ENCODE peak calls at places on chromosomes 16 and 17, in seven cellular contexts. H is AG04450, D is MM.1S, C is suprapubic skin, M is BJ, V is heart right ventricle, E is cardiac muscle cell. N is an unnamed sample.

GRCh38 chr16:700684-701584 is 4.7 kb downstream of the FBXL16 start:
- DNase-seq in H (no peak), D (no peak), C (no peak), M (no peak), V (no peak), E (no peak), N (no peak)

GRCh38 chr17:61833536-61834203 is 29.7 kb downstream of the BRIP1 start:
- DNase-seq in H (no peak), D (no peak), C (no peak), M (peak; percentile 59), V (no peak), E (peak; percentile 73), N (peak; percentile 60)

GRCh38 chr16:48586083-48586482 is 23.9 kb downstream of the N4BP1 start:
- DNase-seq in H (no peak), D (no peak), C (no peak), M (no peak), V (no peak), E (no peak), N (no peak)

GRCh38 chr17:41060052-41060604 is at the start of gene KRTAP2-3:
- DNase-seq in H (peak; percentile 87), D (no peak), C (no peak), M (peak; percentile 89), V (no peak), E (peak; percentile 52), N (peak; percentile 66)

GRCh38 chr17:29844339-29845048 is 85.5 kb downstream of the SSH2 start:
- DNase-seq in H (no peak), D (no peak), C (no peak), M (no peak), V (peak; percentile 37), E (peak; percentile 76), N (peak; percentile 70)

GRCh38 chr17:2894782-2895181 is 98.5 kb downstream of the RAP1GAP2 start:
- DNase-seq in H (no peak), D (no peak), C (no peak), M (no peak), V (no peak), E (no peak), N (no peak)

GRCh38 chr17:63452979-63453551 is 7.0 kb upstream of the CYB561 start:
- DNase-seq in H (no peak), D (no peak), C (no peak), M (no peak), V (no peak), E (no peak), N (no peak)

GRCh38 chr17:42023524-42024349 is 3.8 kb downstream of the NKIRAS2 start:
- DNase-seq in H (no peak), D (no peak), C (no peak), M (no peak), V (no peak), E (peak; percentile 54), N (peak; percentile 20)

GRCh38 chr17:4594406-4595349 is 10.3 kb downstream of the SMTNL2 start:
- DNase-seq in H (no peak), D (peak; percentile 50), C (peak; percentile 63), M (no peak), V (no peak), E (no peak), N (no peak)

GRCh38 chr17:29760279-29760721 is 137.6 kb upstream of the CORO6 start:
- DNase-seq in H (no peak), D (peak; percentile 78), C (no peak), M (no peak), V (no peak), E (peak; percentile 47), N (peak; percentile 41)

DNA sequence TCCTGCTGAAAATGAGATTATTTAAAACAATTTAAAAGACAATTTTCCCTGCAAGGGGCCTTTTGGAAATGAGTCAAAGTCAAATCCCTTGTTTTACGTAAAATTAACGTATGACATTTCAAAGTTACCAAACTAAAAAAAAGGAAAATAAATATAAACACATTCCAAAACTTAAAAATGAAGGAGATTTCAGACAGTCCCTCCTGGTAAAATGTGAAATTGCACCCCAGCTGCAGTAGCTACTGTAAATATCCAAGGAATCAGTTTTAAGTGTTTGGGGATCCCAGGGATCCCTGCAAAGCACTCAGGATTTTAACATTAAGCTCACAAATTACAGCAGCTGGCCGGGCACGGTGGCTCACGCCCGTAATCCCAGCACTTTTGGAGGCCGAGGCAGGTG is 63.3 kb downstream of the NXN start:
- DNase-seq in H (no peak), D (no peak), C (no peak), M (no peak), V (no peak), E (no peak), N (no peak)
- TF ChIP-seq CTCF in H (peak; percentile 18), D (no peak), C (no peak), M (peak; percentile 20), V (no peak), E (no peak), N (peak; percentile 4)

GRCh38 chr17:79002796-79003593 is 6.6 kb downstream of the CANT1 start:
- DNase-seq in H (no peak), D (no peak), C (peak; percentile 46), M (no peak), V (no peak), E (no peak), N (no peak)
- H3K4me3 ChIP-seq in H (no peak overlapping the region), D (no peak overlapping the region), C (no peak overlapping the region), M (no peak overlapping the region), V (no peak overlapping the region), E (no peak overlapping the region), N (no peak overlapping the region)

GRCh38 chr17:1003633-1003971 is 6.7 kb downstream of the TIMM22 start:
- DNase-seq in H (no peak), D (no peak), C (no peak), M (no peak), V (no peak), E (no peak), N (no peak)
- TF ChIP-seq CTCF in H (no peak), D (no peak), C (no peak), M (no peak), V (no peak), E (no peak), N (no peak)

DNA sequence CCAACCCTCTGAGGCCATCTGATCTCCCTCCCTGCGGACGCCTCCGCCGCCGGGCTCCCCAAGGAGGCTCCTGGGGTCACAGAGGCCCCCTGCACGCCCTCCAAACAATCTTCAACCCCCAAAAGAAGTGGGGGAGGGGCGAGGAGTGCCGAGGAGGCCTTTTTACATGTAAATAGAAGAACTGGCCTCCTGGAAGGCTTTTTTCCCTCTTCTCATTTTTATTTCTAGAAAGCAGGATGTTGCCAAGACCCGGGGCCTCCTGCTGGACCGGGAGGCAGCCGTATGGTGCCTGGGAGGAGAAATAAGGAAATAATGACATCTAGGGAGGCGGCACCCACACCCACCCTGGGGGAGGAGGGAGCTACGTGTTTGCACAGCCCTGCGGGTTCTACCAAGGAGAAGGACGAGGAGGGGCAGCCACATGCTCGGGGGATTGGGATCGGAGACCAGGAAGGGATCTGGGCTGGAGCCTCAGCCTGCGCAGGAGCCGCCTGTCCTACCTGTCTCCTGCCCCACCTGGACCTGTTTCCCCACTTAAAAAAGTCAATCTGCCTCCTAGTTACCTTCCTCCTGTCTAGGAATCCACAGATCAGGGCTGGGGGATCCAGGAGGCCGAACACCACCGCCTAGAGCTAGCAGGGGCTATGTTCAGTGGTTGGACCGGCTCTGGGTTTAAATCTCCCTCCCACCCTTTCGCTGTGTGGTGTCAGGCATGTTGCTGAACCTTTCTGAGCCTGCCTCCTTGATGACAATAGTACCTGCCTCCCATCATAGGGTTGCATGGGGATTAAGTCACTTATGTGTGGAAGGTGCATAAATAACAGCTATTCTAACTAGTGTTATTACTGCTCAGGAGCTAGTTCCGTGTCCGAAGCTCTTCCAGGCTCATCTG is 175.7 kb upstream of the GSE1 start:
- DNase-seq in H (no peak), D (no peak), C (peak; percentile 76), M (no peak), V (no peak), E (peak; percentile 45), N (no peak)
- H3K4me3 ChIP-seq in H (no peak overlapping the region), D (no peak overlapping the region), C (peak overlapping the region; percentile 23), M (no peak overlapping the region), V (no peak overlapping the region), E (no peak overlapping the region), N (no peak overlapping the region)